ENCODE peak calls at places on chromosomes 11 and 22, in eight cellular contexts. L, D, K, R, Q, V, H and X are unnamed samples.

GRCh38 chr11:122398167-122398566 is 257.4 kb upstream of the UBASH3B start:
- DNase-seq in L (no peak), D (no peak), K (no peak), R (no peak), Q (no peak), V (no peak), H (no peak), X (no peak)

GRCh38 chr11:109851780-109852390 is 241.3 kb upstream of the ZC3H12C start:
- DNase-seq in L (no peak), D (no peak), K (peak), R (no peak), Q (no peak), V (no peak), H (no peak), X (no peak)

GRCh38 chr11:11588890-11589289 is 32.9 kb downstream of the GALNT18 start:
- DNase-seq in L (no peak), D (no peak), K (peak), R (no peak), Q (no peak), V (no peak), H (no peak), X (no peak)

GRCh38 chr11:117839234-117839882 is 14.8 kb upstream of the FXYD2 start:
- DNase-seq in L (no peak), D (no peak), K (no peak), R (no peak), Q (peak), V (no peak), H (no peak), X (no peak)

GRCh38 chr11:84384637-84385227 is 1098.6 kb upstream of the CCDC90B start:
- DNase-seq in L (no peak), D (peak), K (peak), R (peak), Q (no peak), V (peak), H (peak), X (no peak)

GRCh38 chr22:19821523-19822300 is 33.0 kb downstream of the GNB1L start:
- DNase-seq in L (no peak), D (no peak), K (no peak), R (no peak), Q (no peak), V (no peak), H (no peak), X (no peak)

GRCh38 chr22:41178425-41178975 is 26.6 kb upstream of the L3MBTL2 start:
- DNase-seq in L (no peak), D (no peak), K (no peak), R (no peak), Q (no peak), V (no peak), H (no peak), X (no peak)

GRCh38 chr11:48019230-48019584 is 38.8 kb downstream of the PTPRJ start:
- DNase-seq in L (no peak), D (no peak), K (peak), R (no peak), Q (no peak), V (peak), H (no peak), X (no peak)

GRCh38 chr11:90669094-90669493 is 446.2 kb upstream of the CHORDC1 start:
- DNase-seq in L (no peak), D (no peak), K (no peak), R (no peak), Q (no peak), V (no peak), H (no peak), X (no peak)

GRCh38 chr22:22394589-22394988 is 114.0 kb downstream of the ZNF280B start:
- DNase-seq in L (no peak), D (no peak), K (no peak), R (no peak), Q (peak), V (peak), H (no peak), X (no peak)

GRCh38 chr22:32005453-32005852 is 37.6 kb upstream of the SLC5A1 start:
- DNase-seq in L (no peak), D (no peak), K (peak), R (no peak), Q (no peak), V (no peak), H (no peak), X (no peak)

GRCh38 chr22:35114296-35114980 is 48.5 kb downstream of the ISX start:
- DNase-seq in L (no peak), D (no peak), K (no peak), R (no peak), Q (no peak), V (no peak), H (no peak), X (no peak)

GRCh38 chr22:20793386-20794131 is 19.6 kb downstream of the SERPIND1 start:
- DNase-seq in L (no peak), D (no peak), K (no peak), R (no peak), Q (no peak), V (no peak), H (no peak), X (no peak)

GRCh38 chr11:118152020-118152551 is 537 bp downstream of the SCN4B start:
- DNase-seq in L (no peak), D (no peak), K (no peak), R (no peak), Q (no peak), V (no peak), H (no peak), X (no peak)

GRCh38 chr11:3221408-3222002 is 2.9 kb upstream of the MRGPRG start:
- DNase-seq in L (no peak), D (no peak), K (no peak), R (no peak), Q (no peak), V (no peak), H (no peak), X (no peak)

GRCh38 chr11:38296211-38296776 is 1698.3 kb upstream of the RAG2 start:
- DNase-seq in L (no peak), D (no peak), K (no peak), R (no peak), Q (no peak), V (no peak), H (no peak), X (no peak)

GRCh38 chr22:18078329-18079041 is 695 bp downstream of the PEX26 start:
- DNase-seq in L (peak), D (peak), K (peak), R (no peak), Q (peak), V (peak), H (peak), X (no peak)

GRCh38 chr22:22042009-22042408 is 59.4 kb upstream of the TOP3B start:
- DNase-seq in L (no peak), D (no peak), K (no peak), R (no peak), Q (no peak), V (peak), H (no peak), X (no peak)

GRCh38 chr11:117919326-117920275 is 9.6 kb downstream of the TMPRSS13 start:
- DNase-seq in L (no peak), D (no peak), K (no peak), R (no peak), Q (no peak), V (no peak), H (no peak), X (no peak)

GRCh38 chr11:111913997-111914396 is 1.5 kb downstream of the HSPB2 start:
- DNase-seq in L (no peak), D (peak), K (no peak), R (no peak), Q (no peak), V (no peak), H (no peak), X (no peak)

GRCh38 chr11:78190374-78190773 is 1.7 kb downstream of the USP35 start:
- DNase-seq in L (no peak), D (no peak), K (no peak), R (no peak), Q (peak), V (no peak), H (no peak), X (no peak)

GRCh38 chr22:47328550-47329243 is 566.2 kb downstream of the TBC1D22A start:
- DNase-seq in L (no peak), D (no peak), K (no peak), R (peak), Q (no peak), V (no peak), H (no peak), X (no peak)

GRCh38 chr11:12478743-12479142 is 101.4 kb downstream of the PARVA start:
- DNase-seq in L (no peak), D (no peak), K (no peak), R (no peak), Q (no peak), V (peak), H (no peak), X (no peak)

GRCh38 chr11:120867988-120868387 is 155.9 kb upstream of the TBCEL start:
- DNase-seq in L (no peak), D (no peak), K (no peak), R (no peak), Q (no peak), V (no peak), H (no peak), X (no peak)